ENCODE peak calls at places on chromosomes 2 and 18, in five cellular contexts. One of them, this sample, is unnamed.

GRCh38 chr2:16064719-16065118 is 124.4 kb downstream of the MYCN start:
- DNase-seq in right lobe of liver: no peak
- DNase-seq in KG1: no peak
- DNase-seq in keratinocyte: no peak
- DNase-seq in hippocampal formation: no peak
- DNase-seq in this sample: no peak

GRCh38 chr2:106843001-106843909 is 42.7 kb downstream of the ST6GAL2 start:
- DNase-seq in keratinocyte: no peak
- DNase-seq in hippocampal formation: no peak
- DNase-seq in KG1: no peak
- DNase-seq in right lobe of liver: no peak
- DNase-seq in this sample: no peak

GRCh38 chr18:67511840-67512239 is 4.7 kb downstream of the DSEL start:
- DNase-seq in KG1: no peak
- DNase-seq in keratinocyte: no peak
- DNase-seq in right lobe of liver: no peak
- DNase-seq in hippocampal formation: no peak
- DNase-seq in this sample: no peak

GRCh38 chr2:204885747-204886146 is 340.5 kb downstream of the PARD3B start:
- DNase-seq in hippocampal formation: no peak
- DNase-seq in keratinocyte: no peak
- DNase-seq in right lobe of liver: no peak
- DNase-seq in KG1: no peak
- DNase-seq in this sample: no peak

GRCh38 chr2:144607899-144608477 is 88.1 kb upstream of the ZEB2 start:
- DNase-seq in right lobe of liver: no peak
- DNase-seq in keratinocyte: no peak
- DNase-seq in hippocampal formation: no peak
- DNase-seq in KG1: no peak
- DNase-seq in this sample: no peak

GRCh38 chr2:148023861-148024260 is 3.0 kb downstream of the MBD5 start:
- DNase-seq in KG1: no peak
- DNase-seq in right lobe of liver: no peak
- DNase-seq in hippocampal formation: no peak
- DNase-seq in keratinocyte: no peak
- DNase-seq in this sample: no peak

GRCh38 chr18:49360582-49360981 is 99.9 kb downstream of the DYM start:
- DNase-seq in keratinocyte: no peak
- DNase-seq in right lobe of liver: no peak
- DNase-seq in KG1: no peak
- DNase-seq in hippocampal formation: no peak
- DNase-seq in this sample: no peak

GRCh38 chr2:153287109-153287801 is 191.3 kb downstream of the RPRM start:
- DNase-seq in right lobe of liver: no peak
- DNase-seq in KG1: no peak
- DNase-seq in keratinocyte: no peak
- DNase-seq in hippocampal formation: no peak
- DNase-seq in this sample: peak

GRCh38 chr2:43032894-43033270 is 193.5 kb downstream of the ZFP36L2 start:
- DNase-seq in hippocampal formation: no peak
- DNase-seq in keratinocyte: no peak
- DNase-seq in right lobe of liver: no peak
- DNase-seq in KG1: no peak
- DNase-seq in this sample: no peak

GRCh38 chr18:46555724-46556123 is 101.3 kb downstream of the LOXHD1 start:
- DNase-seq in KG1: no peak
- DNase-seq in hippocampal formation: peak
- DNase-seq in right lobe of liver: no peak
- DNase-seq in keratinocyte: no peak
- DNase-seq in this sample: peak

GRCh38 chr2:237483018-237483731 is 3.9 kb upstream of the MLPH start:
- DNase-seq in KG1: no peak
- DNase-seq in hippocampal formation: no peak
- DNase-seq in right lobe of liver: no peak
- DNase-seq in keratinocyte: no peak
- DNase-seq in this sample: peak

GRCh38 chr18:49517483-49517882 is 30.4 kb upstream of the C18orf32 start:
- DNase-seq in keratinocyte: no peak
- DNase-seq in KG1: no peak
- DNase-seq in hippocampal formation: no peak
- DNase-seq in right lobe of liver: no peak
- DNase-seq in this sample: no peak

GRCh38 chr2:186517090-186517489 is 31.0 kb downstream of the ZC3H15 start:
- DNase-seq in keratinocyte: no peak
- DNase-seq in right lobe of liver: no peak
- DNase-seq in KG1: no peak
- DNase-seq in hippocampal formation: no peak
- DNase-seq in this sample: no peak

GRCh38 chr18:78822171-78822570 is 157.4 kb upstream of the SALL3 start:
- DNase-seq in right lobe of liver: no peak
- DNase-seq in KG1: no peak
- DNase-seq in keratinocyte: no peak
- DNase-seq in hippocampal formation: no peak
- DNase-seq in this sample: no peak

GRCh38 chr2:149808556-149808955 is 221.0 kb upstream of the MMADHC start:
- DNase-seq in keratinocyte: no peak
- DNase-seq in KG1: no peak
- DNase-seq in right lobe of liver: no peak
- DNase-seq in hippocampal formation: no peak
- DNase-seq in this sample: no peak

GRCh38 chr2:224646242-224646846 is 61.2 kb upstream of the CUL3 start:
- DNase-seq in right lobe of liver: no peak
- DNase-seq in KG1: peak
- DNase-seq in keratinocyte: no peak
- DNase-seq in hippocampal formation: no peak
- DNase-seq in this sample: no peak

GRCh38 chr18:31041346-31042067 is 1.0 kb downstream of the DSC3 start:
- DNase-seq in right lobe of liver: peak
- DNase-seq in hippocampal formation: no peak
- DNase-seq in KG1: no peak
- DNase-seq in keratinocyte: no peak
- DNase-seq in this sample: peak